ENCODE peak calls at places on chromosomes 12 and 14, in five cellular contexts. One of them, this sample, is unnamed.
A peak's percentile ranks its signal among the peaks of the same experiment; 100 is the strongest.

GRCh38 chr12:85309180-85309579 is 29.2 kb downstream of the ALX1 start:
- DNase-seq in skeletal muscle cell: no peak
- DNase-seq in RPMI8226: no peak
- DNase-seq in PC-9: no peak
- DNase-seq in thyroid gland: no peak
- DNase-seq in this sample: peak; percentile 1

GRCh38 chr12:104219361-104219892 is 3.8 kb downstream of the TXNRD1 start:
- DNase-seq in thyroid gland: no peak
- DNase-seq in skeletal muscle cell: peak; percentile 91
- DNase-seq in RPMI8226: no peak
- DNase-seq in PC-9: peak; percentile 53
- DNase-seq in this sample: peak; percentile 100

GRCh38 chr14:91493169-91493568 is 16.9 kb downstream of the PPP4R3A start:
- DNase-seq in RPMI8226: no peak
- DNase-seq in PC-9: no peak
- DNase-seq in thyroid gland: no peak
- DNase-seq in skeletal muscle cell: no peak
- DNase-seq in this sample: peak; percentile 89

GRCh38 chr14:100623961-100624360 is 36.7 kb upstream of the BEGAIN start:
- DNase-seq in RPMI8226: peak; percentile 54
- DNase-seq in PC-9: no peak
- DNase-seq in skeletal muscle cell: no peak
- DNase-seq in thyroid gland: no peak
- DNase-seq in this sample: no peak

GRCh38 chr14:78519863-78520262 is 349.7 kb downstream of the NRXN3 start:
- DNase-seq in skeletal muscle cell: peak; percentile 1
- DNase-seq in RPMI8226: peak; percentile 43
- DNase-seq in thyroid gland: peak; percentile 7
- DNase-seq in PC-9: peak; percentile 1
- DNase-seq in this sample: peak; percentile 4

GRCh38 chr14:103393687-103394626 is 8.7 kb downstream of the MARK3 start:
- DNase-seq in RPMI8226: peak; percentile 11
- DNase-seq in PC-9: no peak
- DNase-seq in thyroid gland: peak; percentile 54
- DNase-seq in skeletal muscle cell: no peak
- DNase-seq in this sample: peak; percentile 58

GRCh38 chr12:212799-213526 is 994 bp downstream of the SLC6A12 start:
- DNase-seq in thyroid gland: peak; percentile 98
- DNase-seq in RPMI8226: peak; percentile 76
- DNase-seq in skeletal muscle cell: no peak
- DNase-seq in PC-9: no peak
- DNase-seq in this sample: no peak

GRCh38 chr12:94305293-94305957 is 154.2 kb downstream of the CEP83 start:
- DNase-seq in skeletal muscle cell: no peak
- DNase-seq in PC-9: no peak
- DNase-seq in thyroid gland: no peak
- DNase-seq in RPMI8226: no peak
- DNase-seq in this sample: peak; percentile 83

GRCh38 chr12:120286768-120287490 is 4.8 kb downstream of the RNU4-2 start:
- DNase-seq in RPMI8226: no peak
- DNase-seq in thyroid gland: no peak
- DNase-seq in PC-9: peak; percentile 45
- DNase-seq in skeletal muscle cell: no peak
- DNase-seq in this sample: no peak

GRCh38 chr12:90099288-90099687 is 390.6 kb upstream of the ATP2B1 start:
- DNase-seq in skeletal muscle cell: no peak
- DNase-seq in PC-9: no peak
- DNase-seq in thyroid gland: no peak
- DNase-seq in RPMI8226: no peak
- DNase-seq in this sample: no peak

GRCh38 chr12:21476949-21477348 is 24.5 kb downstream of the RECQL start:
- DNase-seq in thyroid gland: no peak
- DNase-seq in PC-9: no peak
- DNase-seq in RPMI8226: no peak
- DNase-seq in skeletal muscle cell: peak; percentile 33
- DNase-seq in this sample: peak; percentile 51

GRCh38 chr12:64938179-64938578 is 113.7 kb downstream of the TBC1D30 start:
- DNase-seq in skeletal muscle cell: no peak
- DNase-seq in PC-9: no peak
- DNase-seq in RPMI8226: no peak
- DNase-seq in thyroid gland: no peak
- DNase-seq in this sample: no peak

GRCh38 chr12:51913071-51914033 is 6.0 kb downstream of the ACVRL1 start:
- DNase-seq in PC-9: no peak
- DNase-seq in thyroid gland: no peak
- DNase-seq in RPMI8226: no peak
- DNase-seq in skeletal muscle cell: no peak
- DNase-seq in this sample: no peak

GRCh38 chr14:79483472-79483871 is 727.8 kb downstream of the DIO2 start:
- DNase-seq in RPMI8226: no peak
- DNase-seq in thyroid gland: no peak
- DNase-seq in skeletal muscle cell: peak; percentile 46
- DNase-seq in PC-9: no peak
- DNase-seq in this sample: no peak

GRCh38 chr14:92942976-92943710 is 20.2 kb downstream of the CHGA start:
- DNase-seq in thyroid gland: no peak
- DNase-seq in RPMI8226: no peak
- DNase-seq in skeletal muscle cell: no peak
- DNase-seq in PC-9: no peak
- DNase-seq in this sample: no peak

GRCh38 chr12:108296933-108297332 is 42.2 kb downstream of the CMKLR1 start:
- DNase-seq in skeletal muscle cell: no peak
- DNase-seq in PC-9: no peak
- DNase-seq in thyroid gland: no peak
- DNase-seq in RPMI8226: no peak
- DNase-seq in this sample: no peak

GRCh38 chr14:36580856-36581831 is 1.3 kb downstream of the NKX2-8 start:
- DNase-seq in PC-9: peak; percentile 41
- DNase-seq in skeletal muscle cell: no peak
- DNase-seq in thyroid gland: peak; percentile 88
- DNase-seq in RPMI8226: no peak
- DNase-seq in this sample: peak; percentile 34

GRCh38 chr14:76710093-76711010 is 50.9 kb upstream of the VASH1 start:
- DNase-seq in PC-9: peak; percentile 35
- DNase-seq in RPMI8226: peak; percentile 38
- DNase-seq in skeletal muscle cell: no peak
- DNase-seq in thyroid gland: no peak
- DNase-seq in this sample: peak; percentile 44

GRCh38 chr14:57632649-57633048 is 139.0 kb upstream of the CCDC198 start:
- DNase-seq in skeletal muscle cell: no peak
- DNase-seq in RPMI8226: no peak
- DNase-seq in thyroid gland: no peak
- DNase-seq in PC-9: no peak
- DNase-seq in this sample: no peak

GRCh38 chr12:51921017-51921725 is 13.9 kb downstream of the ACVRL1 start:
- DNase-seq in skeletal muscle cell: no peak
- DNase-seq in thyroid gland: no peak
- DNase-seq in PC-9: no peak
- DNase-seq in RPMI8226: no peak
- DNase-seq in this sample: no peak

GRCh38 chr12:91588874-91589454 is 406.3 kb upstream of the DCN start:
- DNase-seq in RPMI8226: peak; percentile 3
- DNase-seq in thyroid gland: no peak
- DNase-seq in skeletal muscle cell: no peak
- DNase-seq in PC-9: no peak
- DNase-seq in this sample: no peak

GRCh38 chr12:131808744-131809371 is 19.3 kb upstream of the MMP17 start:
- DNase-seq in thyroid gland: no peak
- DNase-seq in RPMI8226: peak; percentile 70
- DNase-seq in PC-9: peak; percentile 43
- DNase-seq in skeletal muscle cell: no peak
- DNase-seq in this sample: no peak